ENCODE peak calls at places on chromosome 20, in eight cellular contexts. B is GM23338; U is pancreas; P is foreskin fibroblast; H is IMR-90; G is astrocyte of the cerebellum; E is CD8-positive, alpha-beta T cell; R is psoas muscle. A is an unnamed sample.

GRCh38 chr20:32535316-32535952 is 49.7 kb downstream of the NOL4L start:
- DNase-seq in E (no peak), R (no peak), H (no peak), G (no peak), B (no peak), P (no peak), U (no peak), A (no peak)

GRCh38 chr20:12113468-12114371 is 196.0 kb downstream of the BTBD3 start:
- DNase-seq in G (peak), E (no peak), P (peak), U (peak), R (no peak), H (no peak), B (no peak), A (peak)

GRCh38 chr20:5171790-5172164 is 45.0 kb downstream of the CDS2 start:
- DNase-seq in R (no peak), U (no peak), P (no peak), G (no peak), E (no peak), B (no peak), H (no peak), A (no peak)

GRCh38 chr20:4369798-4370124 is 351.9 kb upstream of the PRND start:
- DNase-seq in R (no peak), P (no peak), G (no peak), H (no peak), U (no peak), B (no peak), E (no peak), A (no peak)

GRCh38 chr20:50027611-50028105 is 44.9 kb downstream of the SNAI1 start:
- DNase-seq in P (peak), H (peak), G (peak), U (peak), R (peak), B (no peak), E (no peak), A (peak)

GRCh38 chr20:45426621-45427020 is 10.7 kb downstream of the PIGT start:
- DNase-seq in H (no peak), R (no peak), U (no peak), E (no peak), G (no peak), P (no peak), B (no peak), A (no peak)

GRCh38 chr20:48959902-48960550 is 38.5 kb downstream of the ARFGEF2 start:
- DNase-seq in H (peak), P (peak), G (no peak), B (no peak), U (no peak), E (no peak), R (no peak), A (no peak)

GRCh38 chr20:4550740-4551139 is 171.0 kb upstream of the PRND start:
- DNase-seq in G (no peak), B (no peak), E (no peak), P (peak), U (no peak), R (no peak), H (peak), A (no peak)

GRCh38 chr20:63946986-63947637 is 9.1 kb downstream of the UCKL1 start:
- DNase-seq in H (no peak), B (no peak), E (no peak), P (no peak), G (no peak), R (peak), U (no peak), A (no peak)

GRCh38 chr20:57672164-57672563 is 37.7 kb downstream of the PMEPA1 start:
- DNase-seq in B (no peak), P (no peak), R (no peak), E (no peak), U (no peak), H (peak), G (no peak), A (no peak)

GRCh38 chr20:62955519-62956386 is 3.2 kb downstream of the SLC17A9 start:
- DNase-seq in G (no peak), R (peak), U (no peak), E (no peak), B (no peak), H (no peak), P (no peak), A (no peak)

GRCh38 chr20:2653511-2654383 is 1.3 kb downstream of the NOP56 start:
- DNase-seq in B (no peak), H (no peak), R (no peak), G (no peak), E (no peak), U (no peak), P (no peak), A (no peak)

DNA sequence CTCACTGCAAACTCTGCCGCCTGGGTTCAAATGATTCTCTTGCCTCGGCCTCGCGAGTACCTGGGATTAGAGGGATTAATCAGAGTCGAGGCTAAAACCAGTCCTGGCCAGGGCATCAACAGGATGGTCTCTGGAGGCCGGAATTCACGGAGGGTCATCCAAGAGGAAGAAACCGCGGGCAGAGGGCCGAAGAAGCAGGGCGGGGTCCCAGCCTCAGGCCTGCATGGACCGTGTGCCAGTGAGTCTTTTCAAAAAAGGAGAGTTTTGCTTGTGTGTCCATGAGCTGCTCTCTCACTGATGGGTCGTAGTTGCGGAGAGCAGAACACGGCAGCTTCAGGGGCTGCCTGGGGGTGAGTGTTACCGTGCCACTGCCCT is 295.1 kb upstream of the ZNF337 start:
- DNase-seq in G (no peak), B (no peak), U (no peak), P (no peak), R (no peak), H (no peak), E (no peak), A (no peak)
- TF ChIP-seq CTCF in G (no peak), B (no peak), U (no peak), P (no peak), R (no peak), H (no peak), E (no peak), A (no peak)

GRCh38 chr20:15164726-15165125 is 827.3 kb upstream of the FLRT3 start:
- DNase-seq in R (no peak), U (no peak), H (no peak), E (no peak), B (no peak), P (no peak), G (no peak), A (no peak)

GRCh38 chr20:15158438-15158990 is 821.1 kb upstream of the FLRT3 start:
- DNase-seq in R (no peak), H (no peak), U (no peak), G (no peak), E (no peak), P (no peak), B (no peak), A (no peak)

GRCh38 chr20:15163632-15164031 is 826.2 kb upstream of the FLRT3 start:
- DNase-seq in P (no peak), E (no peak), U (no peak), R (no peak), B (no peak), G (no peak), H (no peak), A (no peak)

GRCh38 chr20:15166744-15167143 is 829.3 kb upstream of the FLRT3 start:
- DNase-seq in R (no peak), H (no peak), G (no peak), U (no peak), B (no peak), E (no peak), P (no peak), A (no peak)

GRCh38 chr20:15162061-15162740 is 824.8 kb upstream of the FLRT3 start:
- DNase-seq in E (no peak), G (no peak), B (no peak), R (no peak), U (no peak), P (no peak), H (no peak), A (no peak)
- H3K4me3 ChIP-seq in E (no peak), G (no peak), B (no peak), R (no peak), U (no peak), P (no peak), H (no peak), A (no peak)

GRCh38 chr20:44196278-44196677 is 9.3 kb upstream of the JPH2 start:
- DNase-seq in E (no peak), P (no peak), R (no peak), H (no peak), G (no peak), B (no peak), U (no peak), A (no peak)
- TF ChIP-seq CTCF in E (no peak), P (no peak), R (no peak), H (no peak), G (peak), B (no peak), U (no peak), A (no peak)

GRCh38 chr20:7682916-7683315 is 257.3 kb downstream of the HAO1 start:
- DNase-seq in H (no peak), P (peak), R (no peak), B (no peak), U (no peak), G (no peak), E (no peak), A (no peak)
- H3K4me3 ChIP-seq in H (no peak), P (no peak), R (no peak), B (no peak), U (no peak), G (no peak), E (no peak), A (no peak)

GRCh38 chr20:53493201-53493908 is 100.3 kb downstream of the ZNF217 start:
- DNase-seq in R (no peak), P (no peak), H (no peak), U (no peak), E (no peak), G (no peak), B (no peak), A (no peak)
- TF ChIP-seq CTCF in R (peak), P (no peak), H (no peak), U (no peak), E (no peak), G (no peak), B (peak), A (peak)